ENCODE peak calls at places on chromosomes 1 and 21, in five cellular contexts. W, B, A, E and N are unnamed samples.

GRCh38 chr1:94094466-94095111 is 26.4 kb downstream of the ABCA4 start:
- DNase-seq in W (no peak), B (no peak), A (no peak), E (no peak), N (no peak)

GRCh38 chr21:29181799-29182470 is 51.5 kb downstream of the MAP3K7CL start:
- DNase-seq in W (peak; percentile 30), B (peak; percentile 79), A (peak; percentile 67), E (no peak), N (peak; percentile 71)

GRCh38 chr1:145701306-145701862 is 5.8 kb downstream of the PDZK1 start:
- DNase-seq in W (no peak), B (no peak), A (no peak), E (no peak), N (no peak)

GRCh38 chr1:107829083-107829771 is 135.8 kb downstream of the VAV3 start:
- DNase-seq in W (peak; percentile 67), B (no peak), A (peak; percentile 54), E (no peak), N (no peak)

GRCh38 chr1:228487336-228488106 is at the start of gene RNF187:
- DNase-seq in W (peak; percentile 91), B (no peak), A (no peak), E (no peak), N (no peak)

GRCh38 chr21:45695086-45695485 is 51.6 kb downstream of the PCBP3 start:
- DNase-seq in W (no peak), B (no peak), A (no peak), E (peak; percentile 45), N (no peak)

GRCh38 chr1:244901400-244901799 is 37.1 kb upstream of the HNRNPU start:
- DNase-seq in W (no peak), B (no peak), A (no peak), E (no peak), N (no peak)

GRCh38 chr1:101592861-101593260 is 356.0 kb downstream of the S1PR1 start:
- DNase-seq in W (no peak), B (no peak), A (no peak), E (no peak), N (no peak)

GRCh38 chr1:41003640-41004220 is 17.8 kb downstream of the SLFNL1 start:
- DNase-seq in W (peak; percentile 91), B (peak; percentile 93), A (peak; percentile 95), E (peak; percentile 88), N (peak; percentile 97)

GRCh38 chr21:22235866-22236590 is 1237.8 kb downstream of the NCAM2 start:
- DNase-seq in W (no peak), B (no peak), A (no peak), E (no peak), N (no peak)

GRCh38 chr1:40782371-40782956 is 1.1 kb upstream of the KCNQ4 start:
- DNase-seq in W (no peak), B (no peak), A (no peak), E (no peak), N (no peak)

GRCh38 chr1:31414692-31415370 is 1.8 kb downstream of the SERINC2 start:
- DNase-seq in W (no peak), B (no peak), A (no peak), E (no peak), N (no peak)

GRCh38 chr1:217494767-217495166 is 136.1 kb downstream of the GPATCH2 start:
- DNase-seq in W (no peak), B (no peak), A (peak; percentile 62), E (no peak), N (no peak)

GRCh38 chr1:217493290-217493689 is 137.6 kb downstream of the GPATCH2 start:
- DNase-seq in W (no peak), B (no peak), A (no peak), E (peak; percentile 31), N (no peak)

GRCh38 chr1:217498209-217498608 is 132.7 kb downstream of the GPATCH2 start:
- DNase-seq in W (no peak), B (no peak), A (no peak), E (no peak), N (no peak)

DNA sequence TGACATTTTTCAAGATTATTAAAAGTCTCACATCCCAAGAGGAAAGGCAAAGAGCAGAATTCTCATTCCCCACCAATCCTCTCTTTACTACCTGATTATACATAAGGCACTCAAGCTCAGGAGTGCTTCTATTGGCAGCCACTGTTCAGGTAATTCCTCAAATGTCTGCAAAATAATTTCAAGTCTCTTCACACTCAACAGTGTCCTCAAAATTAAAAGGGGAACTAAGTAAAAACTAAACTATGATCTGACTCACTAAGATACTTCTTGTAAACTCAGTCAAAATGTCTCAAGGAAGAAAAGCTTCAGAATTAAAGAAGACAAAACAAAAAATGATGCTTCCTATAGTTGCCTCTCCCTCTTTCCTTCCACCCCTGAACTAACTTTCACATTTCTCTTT is 135.6 kb downstream of the GPATCH2 start:
- DNase-seq in W (no peak), B (no peak), A (peak; percentile 44), E (no peak), N (no peak)
- H3K4me3 ChIP-seq in W (no peak overlapping the region), B (no peak overlapping the region), A (no peak overlapping the region), E (no peak overlapping the region), N (no peak overlapping the region)

GRCh38 chr1:217333939-217334338 is 297.0 kb downstream of the GPATCH2 start:
- DNase-seq in W (peak; percentile 29), B (no peak), A (peak; percentile 46), E (peak; percentile 52), N (no peak)
- TF ChIP-seq CTCF in W (peak; percentile 64), B (peak; percentile 69), A (peak; percentile 63), E (peak; percentile 91), N (peak; percentile 65)

DNA sequence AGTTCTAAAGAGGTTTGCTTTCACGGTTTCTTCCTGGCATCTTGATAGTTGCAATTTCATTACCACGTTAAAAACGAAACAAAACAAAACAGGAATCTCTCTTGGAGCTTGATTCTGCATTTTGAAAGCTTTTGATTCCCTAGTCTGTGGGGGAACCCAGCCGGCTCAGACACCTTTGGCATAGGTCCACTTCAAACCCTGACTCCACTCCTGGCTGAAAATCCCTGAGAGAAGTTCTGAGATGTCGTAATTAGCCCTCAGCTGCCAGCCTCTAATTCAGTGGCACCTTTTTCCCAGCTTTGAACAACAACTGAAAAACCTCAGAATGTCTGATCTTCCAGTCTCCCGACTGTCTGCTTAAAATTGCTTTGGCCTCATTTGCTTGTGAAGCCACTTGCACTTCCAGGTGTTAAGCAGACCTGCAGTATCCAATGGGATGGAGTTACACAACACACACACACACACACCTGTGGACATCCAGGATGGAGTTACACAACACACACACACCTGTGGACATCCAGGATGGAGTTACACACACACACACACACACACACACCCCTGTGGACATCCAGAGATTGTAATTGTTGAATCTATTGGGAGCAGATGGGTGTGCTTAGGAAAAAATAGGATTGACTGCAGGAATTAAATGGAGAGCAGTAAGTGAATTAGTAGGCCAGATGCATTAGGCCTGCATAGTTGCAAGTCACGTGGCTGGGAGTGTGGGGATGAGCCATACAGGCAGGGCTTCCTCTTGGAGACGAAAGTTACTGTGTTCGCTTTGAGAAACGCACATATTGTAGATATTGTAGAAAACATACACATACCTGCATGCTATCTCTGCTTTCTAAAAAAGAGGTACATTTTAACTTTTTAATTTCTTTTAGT is 285.6 kb upstream of the FMN2 start:
- DNase-seq in W (no peak), B (no peak), A (no peak), E (peak; percentile 79), N (no peak)
- H3K4me3 ChIP-seq in W (no peak overlapping the region), B (no peak overlapping the region), A (no peak overlapping the region), E (no peak overlapping the region), N (no peak overlapping the region)

DNA sequence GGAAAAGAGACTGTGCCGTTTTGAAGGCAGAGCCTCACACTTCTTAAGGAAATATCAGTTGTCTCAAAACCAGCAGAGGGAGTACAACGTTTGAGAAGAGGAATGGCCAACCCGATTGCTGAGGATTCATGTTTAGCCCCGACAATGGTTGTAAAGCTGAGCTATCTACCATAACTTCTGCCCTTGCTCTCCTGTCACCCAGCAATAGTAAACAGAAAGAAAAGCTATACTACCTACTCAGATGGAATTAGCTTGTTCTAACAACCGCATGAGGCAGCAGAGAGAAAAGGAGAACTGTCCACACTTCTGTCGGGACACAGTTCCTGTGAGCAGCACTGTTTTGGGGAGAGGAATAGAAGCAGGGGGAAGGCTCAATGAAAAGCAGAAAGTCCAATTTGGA is 91.2 kb downstream of the SLC45A1 start:
- DNase-seq in W (no peak), B (no peak), A (peak; percentile 19), E (no peak), N (no peak)
- TF ChIP-seq CTCF in W (no peak), B (peak; percentile 59), A (peak; percentile 34), E (peak; percentile 26), N (peak; percentile 61)

GRCh38 chr1:113982955-113983742 is 3.9 kb downstream of the OLFML3 start:
- DNase-seq in W (no peak), B (no peak), A (no peak), E (no peak), N (no peak)

GRCh38 chr1:113984710-113985109 is 5.4 kb downstream of the OLFML3 start:
- DNase-seq in W (no peak), B (no peak), A (no peak), E (no peak), N (no peak)

GRCh38 chr1:113980120-113980519 is 846 bp downstream of the OLFML3 start:
- DNase-seq in W (no peak), B (no peak), A (no peak), E (peak; percentile 76), N (no peak)

GRCh38 chr1:113983826-113984225 is 4.6 kb downstream of the OLFML3 start:
- DNase-seq in W (no peak), B (no peak), A (no peak), E (no peak), N (no peak)

GRCh38 chr1:113981962-113982931 is 3.0 kb downstream of the OLFML3 start:
- DNase-seq in W (no peak), B (peak; percentile 51), A (no peak), E (peak; percentile 28), N (peak; percentile 63)
- H3K4me3 ChIP-seq in W (no peak overlapping the region), B (peak overlapping the region; percentile 21), A (no peak overlapping the region), E (no peak overlapping the region), N (peak overlapping the region; percentile 41)

DNA sequence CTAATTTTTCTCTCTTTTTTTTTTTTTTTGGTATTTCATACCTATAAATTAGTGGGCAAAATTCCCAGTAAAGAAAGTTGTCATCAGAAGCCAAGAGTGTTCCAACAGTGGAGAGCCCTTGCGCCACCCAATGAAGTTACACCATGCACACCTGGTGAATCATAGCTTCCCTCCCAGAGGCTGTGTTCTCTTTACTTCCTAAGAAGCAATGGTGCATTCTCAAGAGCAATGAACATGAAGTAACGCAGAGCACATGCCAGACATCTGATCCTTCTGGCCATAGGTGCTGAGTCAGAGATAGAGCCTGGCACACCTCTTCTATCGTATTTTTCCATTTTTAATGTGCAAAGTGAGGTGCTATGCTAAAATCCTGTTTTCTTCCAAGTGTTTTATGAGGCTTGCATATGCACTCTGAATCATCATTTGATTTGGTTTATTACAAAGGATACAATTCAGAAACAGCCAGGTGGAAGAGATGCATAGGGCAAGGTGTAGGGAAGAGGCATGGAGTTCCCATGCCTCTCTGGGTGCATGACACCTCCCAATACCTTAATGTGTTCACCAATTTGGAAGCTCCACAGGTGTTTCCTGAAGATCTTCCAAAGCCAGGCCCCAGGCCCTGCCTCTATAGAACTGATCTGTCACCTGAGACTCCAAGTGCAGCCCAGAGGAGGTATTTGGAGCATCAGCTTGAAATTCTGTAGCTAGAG is 408.0 kb downstream of the SIPA1L2 start:
- DNase-seq in W (no peak), B (no peak), A (no peak), E (no peak), N (no peak)
- TF ChIP-seq CTCF in W (no peak), B (no peak), A (no peak), E (no peak), N (no peak)